ENCODE peak calls at places on chromosome 21, in nine cellular contexts. S, W, J, X, K, O, U, B and Z are unnamed samples.

GRCh38 chr21:43190544-43191340 is 21.9 kb downstream of the CRYAA start:
- DNase-seq in W (peak), B (no peak), O (no peak), U (no peak), S (no peak), J (no peak), K (no peak), X (peak), Z (no peak)

GRCh38 chr21:45404726-45405270 is at the start of gene COL18A1:
- DNase-seq in O (peak), K (peak), W (peak), U (peak), X (peak), J (peak), S (no peak), B (peak), Z (peak)

GRCh38 chr21:26811031-26811430 is 34.2 kb downstream of the ADAMTS1 start:
- DNase-seq in K (no peak), U (no peak), O (peak), W (no peak), B (peak), S (no peak), X (no peak), J (peak), Z (no peak)

GRCh38 chr21:44926364-44927101 is 5.8 kb upstream of the ITGB2 start:
- DNase-seq in B (peak), O (no peak), K (no peak), J (peak), S (no peak), U (no peak), X (no peak), W (no peak), Z (no peak)

GRCh38 chr21:15301736-15302135 is 236.9 kb upstream of the NRIP1 start:
- DNase-seq in O (peak), K (no peak), J (no peak), X (no peak), U (no peak), S (no peak), W (no peak), B (no peak), Z (no peak)

GRCh38 chr21:16134134-16134533 is 404.4 kb downstream of the USP25 start:
- DNase-seq in U (no peak), K (no peak), W (no peak), B (peak), S (no peak), X (no peak), O (no peak), J (no peak), Z (no peak)

GRCh38 chr21:45981154-45981606 is 390 bp upstream of the COL6A1 start:
- DNase-seq in S (peak), J (peak), X (peak), U (peak), K (peak), W (peak), O (peak), B (peak), Z (peak)

GRCh38 chr21:22346576-22346975 is 1348.4 kb downstream of the NCAM2 start:
- DNase-seq in W (no peak), X (no peak), S (no peak), U (no peak), O (no peak), K (no peak), B (no peak), J (no peak), Z (no peak)

GRCh38 chr21:15850645-15851044 is 120.9 kb downstream of the USP25 start:
- DNase-seq in U (no peak), K (no peak), O (peak), J (peak), X (no peak), W (no peak), S (no peak), B (peak), Z (no peak)

GRCh38 chr21:15367061-15367626 is 302.3 kb upstream of the NRIP1 start:
- DNase-seq in K (no peak), W (no peak), J (no peak), O (no peak), B (no peak), X (no peak), U (no peak), S (no peak), Z (no peak)

GRCh38 chr21:43196789-43197188 is 28.0 kb downstream of the CRYAA start:
- DNase-seq in O (peak), K (no peak), J (no peak), B (no peak), S (no peak), X (peak), U (no peak), W (peak), Z (peak)

GRCh38 chr21:44432841-44433790 is 22.2 kb upstream of the LRRC3 start:
- DNase-seq in J (no peak), S (no peak), B (no peak), X (no peak), W (peak), U (no peak), O (no peak), K (no peak), Z (no peak)

GRCh38 chr21:44433791-44434567 is 21.3 kb upstream of the LRRC3 start:
- DNase-seq in O (no peak), W (peak), X (no peak), S (no peak), J (no peak), B (no peak), K (no peak), U (no peak), Z (no peak)

GRCh38 chr21:32459972-32460371 is 47.5 kb downstream of the EVA1C start:
- DNase-seq in J (peak), B (no peak), U (no peak), W (no peak), O (peak), K (no peak), S (no peak), X (no peak), Z (no peak)

GRCh38 chr21:43578677-43579313 is 80.5 kb downstream of the HSF2BP start:
- DNase-seq in W (no peak), J (peak), O (peak), K (no peak), S (no peak), X (no peak), U (no peak), B (peak), Z (no peak)

GRCh38 chr21:43865471-43866181 is 603 bp downstream of the AGPAT3 start:
- DNase-seq in W (peak), O (peak), U (peak), B (peak), J (peak), X (no peak), K (peak), S (peak), Z (peak)

GRCh38 chr21:44516828-44517174 is 23.2 kb downstream of the KRTAP10-1 start:
- DNase-seq in S (no peak), O (no peak), K (no peak), X (no peak), B (no peak), J (no peak), W (no peak), U (peak), Z (no peak)

GRCh38 chr21:45388611-45389296 is 16.2 kb upstream of the COL18A1 start:
- DNase-seq in O (no peak), W (no peak), S (no peak), U (no peak), B (no peak), X (no peak), K (no peak), J (no peak), Z (no peak)

GRCh38 chr21:44548381-44548780 is 2.9 kb downstream of the KRTAP10-2 start:
- DNase-seq in B (no peak), W (no peak), U (no peak), X (peak), J (no peak), O (no peak), K (no peak), S (no peak), Z (no peak)

GRCh38 chr21:33203371-33203724 is 26.4 kb upstream of the IFNAR2 start:
- DNase-seq in K (peak), J (no peak), S (no peak), O (no peak), X (peak), U (no peak), B (no peak), W (no peak), Z (no peak)

DNA sequence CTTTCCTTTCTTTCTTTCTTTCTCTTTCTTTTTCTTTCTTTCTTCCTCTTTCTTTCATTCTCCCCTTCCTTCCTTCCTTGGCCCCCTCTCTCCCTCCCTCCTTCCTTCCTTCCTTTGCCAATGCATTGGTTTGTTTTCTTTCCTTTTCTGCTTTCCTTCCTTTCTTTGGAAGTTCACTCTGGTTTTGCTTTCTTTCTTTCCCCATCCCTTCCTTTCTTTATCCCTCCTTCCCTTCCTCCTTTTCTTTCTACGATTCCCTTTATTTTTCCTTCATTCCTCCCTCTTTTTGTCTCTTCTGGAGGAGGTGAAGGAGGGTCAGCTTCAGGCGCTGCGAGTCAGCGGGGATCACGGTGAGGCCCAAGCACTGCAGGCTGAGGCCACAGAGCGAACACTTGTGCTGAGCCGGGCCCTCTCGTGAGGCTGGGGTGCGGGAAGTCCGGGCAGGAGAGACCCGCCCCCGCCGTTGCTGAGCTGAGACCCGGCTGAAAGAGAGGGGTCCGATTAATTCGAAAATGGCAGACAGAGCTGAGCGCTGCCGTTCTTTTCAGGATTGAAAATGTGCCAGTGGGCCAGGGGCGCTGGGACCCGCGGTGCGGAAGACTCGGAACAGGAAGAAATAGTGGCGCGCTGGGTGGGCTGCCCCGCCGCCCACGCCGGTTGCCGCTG is 1.5 kb downstream of the SIM2 start:
- DNase-seq in K (no peak), W (no peak), U (no peak), X (no peak), O (no peak), B (no peak), S (no peak), J (no peak), Z (no peak)
- H3K4me3 ChIP-seq in K (no peak), W (peak), U (peak), X (no peak), O (no peak), B (peak), S (no peak), J (peak), Z (no peak)

DNA sequence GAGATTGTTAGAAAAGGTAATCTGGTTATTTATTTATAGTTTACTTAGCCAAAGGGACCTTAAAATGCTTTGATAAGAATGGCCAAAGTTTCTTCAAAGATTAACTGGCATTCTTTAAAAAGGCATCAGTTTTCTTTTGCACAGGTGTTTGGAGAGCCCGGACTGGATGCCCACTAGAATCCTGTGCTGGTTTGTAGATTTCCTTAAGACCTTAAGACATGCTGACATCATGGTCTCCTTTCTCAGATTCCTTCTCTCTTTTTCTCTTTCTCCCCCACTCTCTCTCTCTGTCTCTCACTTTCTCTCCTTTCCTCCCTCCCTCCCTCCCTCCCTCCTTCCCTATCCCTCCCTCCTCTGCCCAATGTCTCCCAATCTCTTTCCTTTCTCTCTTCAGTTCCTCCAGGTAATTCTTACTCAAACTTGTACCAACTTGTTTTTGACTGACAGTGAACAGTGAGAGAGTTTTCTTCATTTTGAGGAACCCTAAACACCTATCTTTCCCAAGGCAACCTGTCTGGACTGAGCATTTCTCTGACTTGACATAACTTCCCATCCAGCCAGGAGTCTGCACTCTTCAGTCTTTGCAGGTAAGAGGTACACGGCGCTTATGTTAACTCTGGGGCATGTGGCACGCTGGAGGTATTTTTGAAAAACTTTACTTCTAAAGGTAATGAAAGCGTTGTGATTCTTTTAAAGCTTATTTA is at the start of gene KCNJ15:
- DNase-seq in U (no peak), S (no peak), J (no peak), W (no peak), O (no peak), X (no peak), K (no peak), B (no peak), Z (no peak)
- H3K4me3 ChIP-seq in U (no peak), S (no peak), J (no peak), W (no peak), O (no peak), X (no peak), K (no peak), B (no peak), Z (no peak)

DNA sequence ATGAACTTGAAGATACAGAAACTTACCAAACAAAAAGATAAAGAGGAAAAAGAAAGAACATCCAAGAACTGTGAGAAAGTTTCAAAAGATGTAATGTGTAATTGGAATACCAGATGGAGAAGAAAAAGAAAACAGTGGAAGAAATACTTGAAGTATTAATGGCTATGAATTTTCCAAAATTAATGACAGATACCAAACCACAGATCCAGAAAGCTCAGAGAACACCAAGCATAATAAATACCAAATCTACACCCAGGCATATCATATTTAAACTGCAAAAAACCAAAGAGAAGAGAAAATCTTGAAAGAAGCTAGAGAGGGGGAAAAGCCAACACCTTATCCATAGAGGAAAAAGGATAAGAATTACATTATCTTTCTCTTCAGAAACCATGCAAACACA is 136.4 kb downstream of the CLIC6 start:
- DNase-seq in O (no peak), U (no peak), K (no peak), J (no peak), X (no peak), B (no peak), S (no peak), W (no peak), Z (no peak)
- H3K4me3 ChIP-seq in O (no peak), U (no peak), K (no peak), J (no peak), X (no peak), B (no peak), S (no peak), W (no peak), Z (no peak)

DNA sequence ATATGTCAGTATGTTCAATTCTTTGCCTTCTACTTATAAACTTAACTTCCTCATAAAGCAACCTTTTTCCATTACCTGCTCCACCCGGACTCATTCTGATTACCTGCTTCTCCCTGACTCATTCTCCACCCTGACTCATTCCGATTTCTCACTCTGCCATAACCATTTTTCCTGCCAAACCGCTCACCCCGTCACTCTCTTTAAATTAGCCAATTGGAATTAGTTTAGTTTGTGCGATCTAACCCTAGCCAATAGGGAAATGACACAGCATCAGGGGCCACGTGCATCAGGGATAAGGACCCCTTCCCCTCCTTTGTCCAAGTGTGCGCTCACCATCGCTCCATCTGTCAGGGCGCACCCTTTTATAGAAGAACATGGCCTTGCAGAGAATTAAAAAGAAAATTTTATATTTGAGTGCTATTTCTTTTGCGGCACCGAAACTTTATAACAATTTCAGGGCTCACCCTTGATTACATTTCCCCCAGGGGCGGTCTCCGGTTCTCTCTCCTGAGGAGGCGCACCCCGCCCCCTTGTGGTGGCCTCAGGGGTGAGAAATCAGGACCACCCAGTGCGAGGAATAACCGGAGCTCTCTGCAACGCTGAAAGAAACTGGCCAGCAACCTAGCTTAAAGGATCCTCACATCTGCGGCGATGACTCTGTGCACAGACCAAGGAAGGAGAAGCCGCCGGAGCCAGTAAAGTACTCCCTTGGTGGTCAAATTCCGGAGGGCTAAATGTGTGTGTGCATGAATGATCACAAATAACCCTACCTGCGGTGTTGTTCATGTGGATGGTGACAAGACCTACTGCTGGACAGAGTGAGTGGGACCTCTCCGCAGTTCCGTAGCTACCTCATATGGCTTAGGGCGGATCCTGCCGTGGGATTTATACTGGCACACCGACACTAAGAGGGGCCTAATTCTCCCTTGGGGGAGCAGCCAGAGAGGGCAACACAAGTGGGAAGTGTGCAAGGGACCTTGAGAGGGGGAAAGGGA is 30.3 kb upstream of the CBR3 start:
- DNase-seq in B (peak), W (no peak), O (peak), S (no peak), U (peak), X (no peak), K (no peak), J (peak), Z (peak)
- H3K4me3 ChIP-seq in B (peak), W (no peak), O (no peak), S (no peak), U (no peak), X (peak), K (no peak), J (no peak), Z (no peak)